ENCODE peak calls at places on chromosome 11, in seven cellular contexts. R is AG09309, V is WERI-Rb-1, X is fibroblast of lung, J is brain microvascular endothelial cell, W is tibial nerve, G is lower leg skin. H is an unnamed sample.
A peak's percentile ranks its signal among the peaks of the same experiment; 100 is the strongest.

GRCh38 chr11:19677380-19678080 is 35.1 kb upstream of the NAV2 start:
- DNase-seq in R (no peak), V (no peak), X (peak; percentile 83), J (no peak), W (no peak), G (no peak), H (no peak)

GRCh38 chr11:10538924-10539323 is 2.1 kb downstream of the RNF141 start:
- DNase-seq in R (no peak), V (no peak), X (no peak), J (no peak), W (no peak), G (no peak), H (no peak)

GRCh38 chr11:62922189-62922589 is 1.0 kb upstream of the CHRM1 start:
- DNase-seq in R (no peak), V (no peak), X (no peak), J (no peak), W (no peak), G (no peak), H (no peak)

GRCh38 chr11:110857885-110858555 is 145.8 kb upstream of the ARHGAP20 start:
- DNase-seq in R (no peak), V (no peak), X (peak; percentile 89), J (peak; percentile 17), W (no peak), G (peak; percentile 36), H (no peak)

GRCh38 chr11:111539426-111540113 is 950 bp upstream of the LAYN start:
- DNase-seq in R (no peak), V (peak; percentile 49), X (no peak), J (no peak), W (no peak), G (no peak), H (no peak)

GRCh38 chr11:78801161-78801884 is 226.7 kb upstream of the NARS2 start:
- DNase-seq in R (peak; percentile 98), V (no peak), X (peak; percentile 98), J (peak; percentile 92), W (no peak), G (peak; percentile 76), H (no peak)

GRCh38 chr11:88357323-88358039 is 19.9 kb upstream of the CTSC start:
- DNase-seq in R (no peak), V (no peak), X (peak; percentile 40), J (peak; percentile 21), W (no peak), G (no peak), H (no peak)

GRCh38 chr11:32141886-32142546 is 51.1 kb downstream of the RCN1 start:
- DNase-seq in R (no peak), V (no peak), X (no peak), J (no peak), W (no peak), G (no peak), H (no peak)

GRCh38 chr11:70394211-70394950 is 3.9 kb upstream of the CTTN start:
- DNase-seq in R (no peak), V (no peak), X (no peak), J (no peak), W (no peak), G (no peak), H (no peak)

GRCh38 chr11:61691378-61692156 is 11.4 kb downstream of the DAGLA start:
- DNase-seq in R (no peak), V (no peak), X (no peak), J (no peak), W (no peak), G (no peak), H (no peak)

GRCh38 chr11:119717839-119718534 is 11.0 kb downstream of the NECTIN1 start:
- DNase-seq in R (no peak), V (peak; percentile 67), X (no peak), J (no peak), W (no peak), G (no peak), H (no peak)

GRCh38 chr11:67315325-67315909 is 12.1 kb downstream of the SSH3 start:
- DNase-seq in R (no peak), V (no peak), X (no peak), J (no peak), W (no peak), G (no peak), H (no peak)

GRCh38 chr11:33530824-33531223 is 169.8 kb downstream of the C11orf91 start:
- DNase-seq in R (no peak), V (no peak), X (peak; percentile 53), J (peak; percentile 47), W (no peak), G (no peak), H (no peak)

GRCh38 chr11:1487851-1488574 is 1.4 kb upstream of the MOB2 start:
- DNase-seq in R (no peak), V (no peak), X (no peak), J (no peak), W (no peak), G (no peak), H (no peak)

GRCh38 chr11:78753297-78753696 is 178.6 kb upstream of the NARS2 start:
- DNase-seq in R (no peak), V (no peak), X (no peak), J (no peak), W (no peak), G (no peak), H (no peak)

GRCh38 chr11:74966651-74967050 is 17.6 kb downstream of the SPCS2 start:
- DNase-seq in R (no peak), V (no peak), X (peak; percentile 11), J (peak; percentile 66), W (no peak), G (no peak), H (no peak)

GRCh38 chr11:8071616-8072581 is 9.1 kb upstream of the TUB start:
- DNase-seq in R (no peak), V (no peak), X (no peak), J (no peak), W (no peak), G (no peak), H (no peak)

GRCh38 chr11:109605006-109605405 is 183.0 kb downstream of the C11orf87 start:
- DNase-seq in R (no peak), V (peak; percentile 25), X (no peak), J (no peak), W (no peak), G (no peak), H (no peak)

GRCh38 chr11:97683733-97684132 is 1293.9 kb downstream of the JRKL start:
- DNase-seq in R (no peak), V (peak; percentile 26), X (no peak), J (no peak), W (no peak), G (no peak), H (peak; percentile 17)

DNA sequence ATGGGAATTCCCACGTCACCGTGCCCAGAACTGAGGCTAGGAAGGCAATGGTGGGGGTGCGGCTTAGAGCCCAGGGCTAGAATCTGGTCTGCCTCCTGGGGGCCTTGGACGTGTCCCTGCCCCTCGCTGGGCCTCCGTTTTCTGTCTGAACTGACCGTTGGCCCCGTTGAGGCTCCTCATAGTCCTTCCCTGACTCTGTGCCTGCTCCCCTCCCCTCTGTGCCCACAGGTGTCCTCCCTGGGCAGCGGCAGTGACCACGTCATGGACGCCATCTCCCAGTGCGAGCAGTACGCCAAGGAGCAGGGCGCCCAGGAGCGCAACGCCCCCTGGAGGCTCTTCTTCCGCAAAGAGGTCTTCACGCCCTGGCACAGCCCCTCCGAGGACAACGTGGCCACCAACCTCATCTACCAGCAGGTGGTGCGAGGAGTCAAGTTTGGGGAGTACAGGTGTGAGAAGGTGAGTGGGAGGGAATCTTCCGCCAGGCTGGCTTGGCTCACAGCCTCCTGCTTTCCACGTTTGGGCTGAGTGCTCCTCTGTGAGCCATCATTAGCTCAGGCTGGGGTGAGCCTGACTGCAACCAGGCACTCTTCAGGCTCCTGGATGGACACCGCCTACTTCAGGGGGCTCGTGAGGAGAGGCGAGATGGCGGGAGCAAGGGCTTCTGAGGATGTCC is 63.9 kb downstream of the MYO7A start:
- DNase-seq in R (no peak), V (peak; percentile 72), X (peak; percentile 26), J (peak; percentile 23), W (no peak), G (no peak), H (peak; percentile 80)
- H3K4me3 ChIP-seq in R (no peak overlapping the region), V (no peak overlapping the region), X (no peak overlapping the region), J (no peak overlapping the region), W (no peak overlapping the region), G (no peak overlapping the region), H (peak overlapping the region; percentile 51)

GRCh38 chr11:130118165-130118564 is 41.4 kb upstream of the ST14 start:
- DNase-seq in R (no peak), V (no peak), X (no peak), J (no peak), W (no peak), G (no peak), H (no peak)
- H3K4me3 ChIP-seq in R (no peak overlapping the region), V (no peak overlapping the region), X (no peak overlapping the region), J (no peak overlapping the region), W (no peak overlapping the region), G (no peak overlapping the region), H (no peak overlapping the region)

DNA sequence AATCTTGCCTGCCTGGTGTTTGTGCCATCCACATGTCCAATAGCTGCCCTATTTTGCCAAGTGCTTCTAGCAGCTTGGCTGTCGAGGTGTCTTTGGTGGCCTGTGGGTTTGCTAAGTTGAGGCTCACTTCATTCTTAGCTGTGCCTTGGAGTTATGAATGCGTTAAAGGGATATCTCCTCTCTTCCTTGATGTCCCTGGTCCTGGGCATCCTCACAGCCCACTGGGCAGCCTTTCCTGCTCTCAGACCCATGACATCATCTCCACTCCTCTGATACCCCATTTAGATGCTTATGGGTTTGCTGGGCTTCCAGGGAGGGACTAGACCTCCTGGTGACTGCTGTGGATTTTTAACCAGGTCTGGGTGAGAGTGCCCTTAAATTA is 1.3 kb downstream of the LDLRAD3 start:
- DNase-seq in R (no peak), V (no peak), X (no peak), J (no peak), W (no peak), G (no peak), H (no peak)
- H3K4me3 ChIP-seq in R (peak overlapping the region; percentile 62), V (peak overlapping the region; percentile 62), X (peak overlapping the region; percentile 32), J (peak overlapping the region; percentile 76), W (peak overlapping the region; percentile 65), G (no peak overlapping the region), H (no peak overlapping the region)

DNA sequence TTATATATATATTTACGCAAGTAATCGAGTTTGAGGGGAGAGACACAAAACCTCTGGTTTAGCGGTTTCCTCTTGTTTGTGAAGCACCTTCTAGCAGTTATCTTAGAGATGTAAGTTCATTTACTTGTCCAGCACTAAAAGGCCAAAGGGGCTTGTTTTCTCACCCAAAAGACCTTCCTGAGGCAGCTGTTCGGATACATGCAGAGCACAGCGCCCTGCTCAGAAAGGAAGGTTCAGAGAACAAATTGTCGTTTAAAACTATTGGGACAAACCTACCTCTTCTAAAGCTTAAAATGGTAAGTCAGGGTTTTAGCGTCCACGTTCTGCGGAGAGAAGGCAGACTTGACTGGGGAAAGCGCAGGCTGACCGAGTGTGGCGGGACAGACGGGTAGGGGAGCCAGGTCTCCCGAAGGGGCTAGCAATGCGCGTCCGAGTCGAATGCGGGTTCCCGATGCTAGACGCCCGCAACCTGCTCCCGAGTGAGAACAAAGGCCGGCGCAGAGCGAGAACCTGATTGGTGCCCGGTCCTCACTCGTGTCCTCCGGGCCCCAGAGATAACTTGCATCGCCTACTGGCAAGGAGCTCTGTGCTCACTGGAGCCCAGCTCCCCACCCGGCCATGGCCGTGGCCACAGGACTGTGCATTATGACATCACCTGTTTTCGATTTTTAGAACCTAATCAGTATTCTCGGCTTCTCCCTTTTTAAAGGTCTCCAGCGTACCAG is 1.0 kb upstream of the SESN3 start:
- DNase-seq in R (no peak), V (peak; percentile 7), X (peak; percentile 48), J (peak; percentile 41), W (peak; percentile 52), G (peak; percentile 65), H (no peak)
- H3K4me3 ChIP-seq in R (peak overlapping the region; percentile 23), V (peak overlapping the region; percentile 9), X (peak overlapping the region; percentile 30), J (peak overlapping the region; percentile 71), W (peak overlapping the region; percentile 96), G (peak overlapping the region; percentile 2), H (peak overlapping the region; percentile 54)

H was measured in Jurkat, Clone E6-1.